ENCODE peak calls at places on chromosome 7, in ten cellular contexts. I is SK-MEL-5; E is amniotic epithelial cell; Y is MG63; Q is left lobe of liver; A is stimulated activated CD4-positive, alpha-beta T cell treated with anti-CD3 and anti-CD28 coated beads, Interleukin-1b, Interleukin-23, amount 100 ng/mL, for 24 hours; V is Right ventricle myocardium superior; N is mucosa of gallbladder; S is D341Med; X is fibroblast of lung. O is an unnamed sample.

GRCh38 chr7:70134029-70134445 is 535.8 kb downstream of the AUTS2 start:
- DNase-seq in I (no peak), E (no peak), Y (peak), Q (no peak), A (no peak), V (no peak), N (no peak), S (no peak), X (peak), O (no peak)

GRCh38 chr7:23477962-23478866 is 7.9 kb upstream of the IGF2BP3 start:
- DNase-seq in I (no peak), E (no peak), Y (no peak), Q (no peak), A (no peak), V (no peak), N (no peak), S (no peak), X (no peak), O (no peak)

GRCh38 chr7:26686448-26686981 is 177.9 kb downstream of the SKAP2 start:
- DNase-seq in I (peak), E (peak), Y (peak), Q (no peak), A (no peak), V (no peak), N (no peak), S (peak), X (peak), O (peak)

GRCh38 chr7:37986780-37987380 is 66.4 kb downstream of the EPDR1 start:
- DNase-seq in I (no peak), E (no peak), Y (peak), Q (no peak), A (no peak), V (no peak), N (no peak), S (no peak), X (peak), O (peak)

GRCh38 chr7:4266270-4267040 is 415.6 kb upstream of the FOXK1 start:
- DNase-seq in I (no peak), E (no peak), Y (no peak), Q (peak), A (no peak), V (no peak), N (no peak), S (no peak), X (no peak), O (no peak)

GRCh38 chr7:117386125-117386709 is 41.1 kb downstream of the ASZ1 start:
- DNase-seq in I (no peak), E (no peak), Y (no peak), Q (no peak), A (no peak), V (no peak), N (no peak), S (no peak), X (peak), O (no peak)

GRCh38 chr7:135512135-135512887 is 2.4 kb upstream of the CNOT4 start:
- DNase-seq in I (peak), E (peak), Y (no peak), Q (no peak), A (no peak), V (no peak), N (peak), S (peak), X (peak), O (peak)

GRCh38 chr7:88146611-88147010 is 73.2 kb downstream of the SRI start:
- DNase-seq in I (no peak), E (no peak), Y (no peak), Q (no peak), A (no peak), V (no peak), N (no peak), S (no peak), X (no peak), O (no peak)

GRCh38 chr7:38716397-38716796 is 85.2 kb upstream of the AMPH start:
- DNase-seq in I (peak), E (no peak), Y (no peak), Q (no peak), A (no peak), V (no peak), N (no peak), S (no peak), X (no peak), O (no peak)

GRCh38 chr7:27124096-27124978 is 6.2 kb downstream of the HOXA4 start:
- DNase-seq in I (no peak), E (peak), Y (no peak), Q (peak), A (no peak), V (no peak), N (no peak), S (peak), X (peak), O (no peak)

GRCh38 chr7:69359003-69359555 is 239.2 kb upstream of the AUTS2 start:
- DNase-seq in I (no peak), E (no peak), Y (peak), Q (no peak), A (no peak), V (no peak), N (no peak), S (no peak), X (peak), O (no peak)

GRCh38 chr7:31875424-31875823 is 188.4 kb downstream of the PPP1R17 start:
- DNase-seq in I (no peak), E (no peak), Y (no peak), Q (no peak), A (no peak), V (no peak), N (no peak), S (no peak), X (peak), O (no peak)

GRCh38 chr7:154892459-154892858 is 110.5 kb downstream of the PAXIP1 start:
- DNase-seq in I (no peak), E (no peak), Y (no peak), Q (no peak), A (no peak), V (no peak), N (no peak), S (no peak), X (no peak), O (no peak)

GRCh38 chr7:48168159-48168558 is 3.1 kb upstream of the ABCA13 start:
- DNase-seq in I (peak), E (peak), Y (peak), Q (no peak), A (no peak), V (no peak), N (no peak), S (no peak), X (peak), O (peak)

GRCh38 chr7:69714886-69715571 is 116.8 kb downstream of the AUTS2 start:
- DNase-seq in I (no peak), E (no peak), Y (no peak), Q (no peak), A (no peak), V (no peak), N (no peak), S (no peak), X (peak), O (no peak)

GRCh38 chr7:69283421-69283820 is 314.9 kb upstream of the AUTS2 start:
- DNase-seq in I (no peak), E (no peak), Y (peak), Q (no peak), A (no peak), V (peak), N (no peak), S (peak), X (peak), O (no peak)

GRCh38 chr7:50467817-50468610 is 17.9 kb upstream of the FIGNL1 start:
- DNase-seq in I (peak), E (peak), Y (peak), Q (peak), A (peak), V (peak), N (peak), S (peak), X (peak), O (peak)

GRCh38 chr7:151060416-151061234 is 1.2 kb downstream of the SLC4A2 start:
- DNase-seq in I (peak), E (peak), Y (peak), Q (peak), A (no peak), V (no peak), N (peak), S (peak), X (peak), O (peak)

GRCh38 chr7:50502001-50502684 is 52.0 kb upstream of the FIGNL1 start:
- DNase-seq in I (no peak), E (peak), Y (peak), Q (peak), A (no peak), V (peak), N (peak), S (no peak), X (peak), O (peak)

GRCh38 chr7:1275685-1276424 is 43.2 kb downstream of the UNCX start:
- DNase-seq in I (no peak), E (no peak), Y (no peak), Q (no peak), A (no peak), V (peak), N (no peak), S (no peak), X (peak), O (no peak)

GRCh38 chr7:3165681-3166580 is 122.3 kb upstream of the CARD11 start:
- DNase-seq in I (no peak), E (peak), Y (peak), Q (no peak), A (no peak), V (no peak), N (no peak), S (no peak), X (no peak), O (no peak)

GRCh38 chr7:1691601-1692499 is 21.8 kb downstream of the ELFN1 start:
- DNase-seq in I (peak), E (no peak), Y (peak), Q (peak), A (no peak), V (peak), N (no peak), S (no peak), X (peak), O (no peak)

GRCh38 chr7:80721880-80722595 is 83.6 kb downstream of the CD36 start:
- DNase-seq in I (peak), E (peak), Y (peak), Q (no peak), A (no peak), V (peak), N (no peak), S (no peak), X (peak), O (peak)

GRCh38 chr7:74287303-74288033 is 1.7 kb upstream of the CLIP2 start:
- DNase-seq in I (peak), E (no peak), Y (no peak), Q (no peak), A (no peak), V (no peak), N (no peak), S (no peak), X (no peak), O (no peak)

GRCh38 chr7:131188367-131189339 is 139.0 kb upstream of the MKLN1 start:
- DNase-seq in I (peak), E (peak), Y (peak), Q (no peak), A (peak), V (no peak), N (no peak), S (no peak), X (peak), O (peak)

GRCh38 chr7:3206771-3207191 is 94.3 kb upstream of the SDK1 start:
- DNase-seq in I (no peak), E (no peak), Y (no peak), Q (peak), A (no peak), V (no peak), N (no peak), S (no peak), X (no peak), O (no peak)